ENCODE peak calls at places on chromosome 9, in seven cellular contexts. One of them, this sample, is unnamed.

GRCh38 chr9:125146247-125146646 is 2.9 kb upstream of the SCAI start:
- DNase-seq in activated CD8-positive, alpha-beta T cell treated with anti-CD3 and anti-CD28 coated beads for 36 hours: no peak
- DNase-seq in SK-N-SH: no peak
- DNase-seq in tibial nerve: no peak
- DNase-seq in HFFc6: peak; percentile 52
- DNase-seq in astrocyte of the cerebellum: peak; percentile 62
- DNase-seq in heart right ventricle: no peak
- DNase-seq in this sample: peak; percentile 71

GRCh38 chr9:87862536-87863268 is 20.0 kb upstream of the SPATA31E1 start:
- DNase-seq in activated CD8-positive, alpha-beta T cell treated with anti-CD3 and anti-CD28 coated beads for 36 hours: no peak
- DNase-seq in SK-N-SH: no peak
- DNase-seq in tibial nerve: no peak
- DNase-seq in HFFc6: peak; percentile 75
- DNase-seq in astrocyte of the cerebellum: no peak
- DNase-seq in heart right ventricle: no peak
- DNase-seq in this sample: peak; percentile 15

GRCh38 chr9:119453980-119454379 is 84.7 kb upstream of the BRINP1 start:
- DNase-seq in activated CD8-positive, alpha-beta T cell treated with anti-CD3 and anti-CD28 coated beads for 36 hours: no peak
- DNase-seq in SK-N-SH: no peak
- DNase-seq in tibial nerve: no peak
- DNase-seq in HFFc6: no peak
- DNase-seq in astrocyte of the cerebellum: no peak
- DNase-seq in heart right ventricle: no peak
- DNase-seq in this sample: no peak

GRCh38 chr9:113594484-113595299 is 131.2 kb downstream of the RGS3 start:
- DNase-seq in activated CD8-positive, alpha-beta T cell treated with anti-CD3 and anti-CD28 coated beads for 36 hours: no peak
- DNase-seq in SK-N-SH: peak; percentile 51
- DNase-seq in tibial nerve: no peak
- DNase-seq in HFFc6: no peak
- DNase-seq in astrocyte of the cerebellum: no peak
- DNase-seq in heart right ventricle: no peak
- DNase-seq in this sample: no peak

GRCh38 chr9:73179594-73179993 is 27.9 kb downstream of the ANXA1 start:
- DNase-seq in activated CD8-positive, alpha-beta T cell treated with anti-CD3 and anti-CD28 coated beads for 36 hours: no peak
- DNase-seq in SK-N-SH: no peak
- DNase-seq in tibial nerve: no peak
- DNase-seq in HFFc6: no peak
- DNase-seq in astrocyte of the cerebellum: no peak
- DNase-seq in heart right ventricle: no peak
- DNase-seq in this sample: no peak

GRCh38 chr9:134476942-134477335 is 150.7 kb downstream of the RXRA start:
- DNase-seq in activated CD8-positive, alpha-beta T cell treated with anti-CD3 and anti-CD28 coated beads for 36 hours: no peak
- DNase-seq in SK-N-SH: no peak
- DNase-seq in tibial nerve: no peak
- DNase-seq in HFFc6: no peak
- DNase-seq in astrocyte of the cerebellum: no peak
- DNase-seq in heart right ventricle: no peak
- DNase-seq in this sample: no peak

GRCh38 chr9:96048116-96048953 is 172.8 kb downstream of the ERCC6L2 start:
- DNase-seq in activated CD8-positive, alpha-beta T cell treated with anti-CD3 and anti-CD28 coated beads for 36 hours: peak; percentile 54
- DNase-seq in SK-N-SH: peak; percentile 48
- DNase-seq in tibial nerve: peak; percentile 32
- DNase-seq in HFFc6: no peak
- DNase-seq in astrocyte of the cerebellum: no peak
- DNase-seq in heart right ventricle: no peak
- DNase-seq in this sample: no peak

GRCh38 chr9:127903557-127904475 is 4.4 kb upstream of the ST6GALNAC6 start:
- DNase-seq in activated CD8-positive, alpha-beta T cell treated with anti-CD3 and anti-CD28 coated beads for 36 hours: peak; percentile 96
- DNase-seq in SK-N-SH: no peak
- DNase-seq in tibial nerve: peak; percentile 82
- DNase-seq in HFFc6: no peak
- DNase-seq in astrocyte of the cerebellum: no peak
- DNase-seq in heart right ventricle: peak; percentile 91
- DNase-seq in this sample: no peak

GRCh38 chr9:10251490-10251889 is 361.3 kb downstream of the PTPRD start:
- DNase-seq in activated CD8-positive, alpha-beta T cell treated with anti-CD3 and anti-CD28 coated beads for 36 hours: no peak
- DNase-seq in SK-N-SH: no peak
- DNase-seq in tibial nerve: no peak
- DNase-seq in HFFc6: peak; percentile 13
- DNase-seq in astrocyte of the cerebellum: no peak
- DNase-seq in heart right ventricle: no peak
- DNase-seq in this sample: no peak

GRCh38 chr9:89445135-89445797 is 52.6 kb downstream of the SEMA4D start:
- DNase-seq in activated CD8-positive, alpha-beta T cell treated with anti-CD3 and anti-CD28 coated beads for 36 hours: no peak
- DNase-seq in SK-N-SH: no peak
- DNase-seq in tibial nerve: no peak
- DNase-seq in HFFc6: no peak
- DNase-seq in astrocyte of the cerebellum: no peak
- DNase-seq in heart right ventricle: no peak
- DNase-seq in this sample: no peak

GRCh38 chr9:130453487-130453886 is 8.7 kb downstream of the ASS1 start:
- DNase-seq in activated CD8-positive, alpha-beta T cell treated with anti-CD3 and anti-CD28 coated beads for 36 hours: no peak
- DNase-seq in SK-N-SH: peak; percentile 95
- DNase-seq in tibial nerve: no peak
- DNase-seq in HFFc6: no peak
- DNase-seq in astrocyte of the cerebellum: peak; percentile 36
- DNase-seq in heart right ventricle: peak; percentile 53
- DNase-seq in this sample: no peak

GRCh38 chr9:107137495-107138202 is 145.4 kb upstream of the RAD23B start:
- DNase-seq in activated CD8-positive, alpha-beta T cell treated with anti-CD3 and anti-CD28 coated beads for 36 hours: peak; percentile 17
- DNase-seq in SK-N-SH: peak; percentile 45
- DNase-seq in tibial nerve: no peak
- DNase-seq in HFFc6: peak; percentile 37
- DNase-seq in astrocyte of the cerebellum: peak; percentile 9
- DNase-seq in heart right ventricle: no peak
- DNase-seq in this sample: no peak

GRCh38 chr9:5395428-5395827 is 42.3 kb downstream of the PLGRKT start:
- DNase-seq in activated CD8-positive, alpha-beta T cell treated with anti-CD3 and anti-CD28 coated beads for 36 hours: no peak
- DNase-seq in SK-N-SH: no peak
- DNase-seq in tibial nerve: no peak
- DNase-seq in HFFc6: no peak
- DNase-seq in astrocyte of the cerebellum: no peak
- DNase-seq in heart right ventricle: no peak
- DNase-seq in this sample: no peak

GRCh38 chr9:19913151-19913550 is 124.3 kb upstream of the SLC24A2 start:
- DNase-seq in activated CD8-positive, alpha-beta T cell treated with anti-CD3 and anti-CD28 coated beads for 36 hours: no peak
- DNase-seq in SK-N-SH: no peak
- DNase-seq in tibial nerve: no peak
- DNase-seq in HFFc6: no peak
- DNase-seq in astrocyte of the cerebellum: no peak
- DNase-seq in heart right ventricle: no peak
- DNase-seq in this sample: no peak

GRCh38 chr9:71632771-71633170 is 135.5 kb downstream of the CEMIP2 start:
- DNase-seq in activated CD8-positive, alpha-beta T cell treated with anti-CD3 and anti-CD28 coated beads for 36 hours: no peak
- DNase-seq in SK-N-SH: no peak
- DNase-seq in tibial nerve: no peak
- DNase-seq in HFFc6: no peak
- DNase-seq in astrocyte of the cerebellum: no peak
- DNase-seq in heart right ventricle: no peak
- DNase-seq in this sample: no peak

GRCh38 chr9:127706836-127707241 is at the start of gene CFAP157:
- DNase-seq in activated CD8-positive, alpha-beta T cell treated with anti-CD3 and anti-CD28 coated beads for 36 hours: no peak
- DNase-seq in SK-N-SH: peak; percentile 69
- DNase-seq in tibial nerve: no peak
- DNase-seq in HFFc6: no peak
- DNase-seq in astrocyte of the cerebellum: no peak
- DNase-seq in heart right ventricle: no peak
- DNase-seq in this sample: no peak

GRCh38 chr9:121999556-121999955 is 93.6 kb downstream of the TTLL11 start:
- DNase-seq in activated CD8-positive, alpha-beta T cell treated with anti-CD3 and anti-CD28 coated beads for 36 hours: peak; percentile 42
- DNase-seq in SK-N-SH: no peak
- DNase-seq in tibial nerve: no peak
- DNase-seq in HFFc6: no peak
- DNase-seq in astrocyte of the cerebellum: no peak
- DNase-seq in heart right ventricle: no peak
- DNase-seq in this sample: no peak

GRCh38 chr9:128397831-128398230 is 22.8 kb upstream of the CERCAM start:
- DNase-seq in activated CD8-positive, alpha-beta T cell treated with anti-CD3 and anti-CD28 coated beads for 36 hours: no peak
- DNase-seq in SK-N-SH: no peak
- DNase-seq in tibial nerve: no peak
- DNase-seq in HFFc6: no peak
- DNase-seq in astrocyte of the cerebellum: no peak
- DNase-seq in heart right ventricle: no peak
- DNase-seq in this sample: no peak

DNA sequence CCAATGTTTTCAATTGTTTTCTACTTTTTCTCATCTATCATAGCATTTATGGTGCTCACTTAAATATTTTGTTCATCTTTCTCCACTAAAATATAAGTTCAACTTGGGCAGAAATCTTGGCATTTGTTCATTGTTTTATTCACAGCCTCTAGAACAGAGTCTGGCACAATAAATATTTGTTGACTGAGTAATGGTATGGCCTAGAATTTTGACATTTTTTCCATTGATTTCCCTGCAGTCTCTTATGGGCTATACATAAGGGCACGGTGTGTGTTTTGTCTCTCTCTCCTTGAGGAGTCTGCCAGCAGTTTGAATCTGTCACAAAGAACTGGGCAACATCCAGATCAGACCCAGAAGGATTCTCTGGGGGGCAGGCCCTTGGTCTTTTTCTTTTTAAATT is 379.7 kb downstream of the TMEM38B start:
- DNase-seq in activated CD8-positive, alpha-beta T cell treated with anti-CD3 and anti-CD28 coated beads for 36 hours: no peak
- DNase-seq in SK-N-SH: no peak
- DNase-seq in tibial nerve: no peak
- DNase-seq in HFFc6: no peak
- DNase-seq in astrocyte of the cerebellum: no peak
- DNase-seq in heart right ventricle: no peak
- DNase-seq in this sample: no peak
- TF ChIP-seq CTCF in activated CD8-positive, alpha-beta T cell treated with anti-CD3 and anti-CD28 coated beads for 36 hours: no peak
- TF ChIP-seq CTCF in SK-N-SH: no peak
- TF ChIP-seq CTCF in tibial nerve: no peak
- TF ChIP-seq CTCF in HFFc6: no peak
- TF ChIP-seq CTCF in astrocyte of the cerebellum: no peak
- TF ChIP-seq CTCF in heart right ventricle: no peak
- TF ChIP-seq CTCF in this sample: no peak

DNA sequence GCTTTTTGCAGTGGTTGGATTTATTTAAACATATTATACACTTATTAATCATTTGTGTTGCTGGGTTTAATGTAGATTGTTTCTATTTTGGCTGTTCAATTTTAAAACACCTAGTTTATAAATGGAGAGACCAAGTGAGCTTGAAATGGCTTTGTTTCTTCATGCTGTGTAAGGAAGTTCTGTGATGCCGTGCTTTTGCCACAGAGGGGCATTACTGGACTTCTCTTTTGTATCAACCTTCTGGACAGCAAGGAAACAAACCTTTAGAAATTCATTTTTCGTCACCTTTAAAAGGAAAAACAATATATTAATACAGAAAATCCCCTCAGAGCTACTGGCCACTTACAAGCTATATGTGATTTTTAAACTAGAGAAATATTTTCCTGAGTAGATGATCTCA is 81.9 kb downstream of the DMRTA1 start:
- DNase-seq in activated CD8-positive, alpha-beta T cell treated with anti-CD3 and anti-CD28 coated beads for 36 hours: no peak
- DNase-seq in SK-N-SH: no peak
- DNase-seq in tibial nerve: no peak
- DNase-seq in HFFc6: peak; percentile 21
- DNase-seq in astrocyte of the cerebellum: peak; percentile 8
- DNase-seq in heart right ventricle: no peak
- DNase-seq in this sample: peak; percentile 3
- TF ChIP-seq CTCF in activated CD8-positive, alpha-beta T cell treated with anti-CD3 and anti-CD28 coated beads for 36 hours: no peak
- TF ChIP-seq CTCF in SK-N-SH: peak; percentile 33
- TF ChIP-seq CTCF in tibial nerve: peak; percentile 19
- TF ChIP-seq CTCF in HFFc6: peak; percentile 62
- TF ChIP-seq CTCF in astrocyte of the cerebellum: peak; percentile 44
- TF ChIP-seq CTCF in heart right ventricle: no peak
- TF ChIP-seq CTCF in this sample: peak; percentile 63

DNA sequence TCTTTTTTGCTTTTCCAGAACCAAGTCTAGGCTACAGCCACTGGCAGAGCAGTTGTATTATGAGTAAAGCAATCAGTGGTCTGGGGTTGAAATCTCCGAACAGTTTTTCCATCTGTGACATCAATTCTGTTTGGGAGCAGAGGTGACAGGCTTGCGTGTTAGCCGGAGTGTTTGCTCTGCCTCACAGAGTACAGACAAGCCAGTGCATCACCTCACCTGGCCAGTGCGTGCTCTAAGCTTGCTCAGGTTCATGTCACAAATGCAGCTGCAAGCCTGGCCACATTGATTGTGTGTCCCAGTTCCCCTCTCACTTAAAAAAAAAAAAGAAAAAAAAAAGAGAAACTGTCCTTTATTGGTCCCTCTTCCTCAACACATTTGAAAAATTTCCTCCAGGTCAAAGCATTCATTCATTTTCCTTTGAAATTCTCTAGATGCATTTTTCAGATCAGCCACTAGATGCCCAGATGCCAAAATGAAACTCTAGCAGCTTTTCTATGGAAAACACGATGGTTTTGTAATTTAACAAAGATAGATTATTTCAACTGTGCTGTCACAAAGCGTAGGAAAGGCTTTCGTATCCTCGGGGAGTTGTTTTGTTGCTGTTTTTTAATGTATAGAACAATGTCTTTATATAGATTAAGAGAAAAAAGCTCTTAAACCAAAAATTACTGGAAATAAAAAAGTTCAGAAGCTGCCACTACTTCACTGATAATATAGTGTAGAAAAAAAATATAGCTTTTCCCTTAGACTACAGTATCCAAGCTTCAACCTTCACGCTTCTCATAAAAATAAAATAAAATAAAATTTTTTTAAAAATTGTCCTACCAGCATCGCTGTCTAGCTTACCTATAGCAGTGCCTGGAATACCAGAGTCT is 585.5 kb downstream of the TLE1 start:
- DNase-seq in activated CD8-positive, alpha-beta T cell treated with anti-CD3 and anti-CD28 coated beads for 36 hours: no peak
- DNase-seq in SK-N-SH: peak; percentile 10
- DNase-seq in tibial nerve: no peak
- DNase-seq in HFFc6: no peak
- DNase-seq in astrocyte of the cerebellum: no peak
- DNase-seq in heart right ventricle: no peak
- DNase-seq in this sample: no peak
- TF ChIP-seq CTCF in activated CD8-positive, alpha-beta T cell treated with anti-CD3 and anti-CD28 coated beads for 36 hours: no peak
- TF ChIP-seq CTCF in SK-N-SH: peak; percentile 48
- TF ChIP-seq CTCF in tibial nerve: peak; percentile 44
- TF ChIP-seq CTCF in HFFc6: peak; percentile 53
- TF ChIP-seq CTCF in astrocyte of the cerebellum: peak; percentile 65
- TF ChIP-seq CTCF in heart right ventricle: no peak
- TF ChIP-seq CTCF in this sample: peak; percentile 45

GRCh38 chr9:80555782-80556325 is 984.1 kb downstream of the TLE4 start:
- DNase-seq in activated CD8-positive, alpha-beta T cell treated with anti-CD3 and anti-CD28 coated beads for 36 hours: no peak
- DNase-seq in SK-N-SH: no peak
- DNase-seq in tibial nerve: no peak
- DNase-seq in HFFc6: no peak
- DNase-seq in astrocyte of the cerebellum: no peak
- DNase-seq in heart right ventricle: no peak
- DNase-seq in this sample: no peak

GRCh38 chr9:80554856-80555255 is 983.1 kb downstream of the TLE4 start:
- DNase-seq in activated CD8-positive, alpha-beta T cell treated with anti-CD3 and anti-CD28 coated beads for 36 hours: no peak
- DNase-seq in SK-N-SH: no peak
- DNase-seq in tibial nerve: no peak
- DNase-seq in HFFc6: no peak
- DNase-seq in astrocyte of the cerebellum: no peak
- DNase-seq in heart right ventricle: no peak
- DNase-seq in this sample: no peak

GRCh38 chr9:80556631-80557030 is 984.9 kb downstream of the TLE4 start:
- DNase-seq in activated CD8-positive, alpha-beta T cell treated with anti-CD3 and anti-CD28 coated beads for 36 hours: no peak
- DNase-seq in SK-N-SH: no peak
- DNase-seq in tibial nerve: no peak
- DNase-seq in HFFc6: no peak
- DNase-seq in astrocyte of the cerebellum: no peak
- DNase-seq in heart right ventricle: no peak
- DNase-seq in this sample: no peak

GRCh38 chr9:80553986-80554715 is 982.4 kb downstream of the TLE4 start:
- DNase-seq in activated CD8-positive, alpha-beta T cell treated with anti-CD3 and anti-CD28 coated beads for 36 hours: no peak
- DNase-seq in SK-N-SH: no peak
- DNase-seq in tibial nerve: no peak
- DNase-seq in HFFc6: no peak
- DNase-seq in astrocyte of the cerebellum: no peak
- DNase-seq in heart right ventricle: no peak
- DNase-seq in this sample: no peak

GRCh38 chr9:80557256-80557655 is 985.5 kb downstream of the TLE4 start:
- DNase-seq in activated CD8-positive, alpha-beta T cell treated with anti-CD3 and anti-CD28 coated beads for 36 hours: no peak
- DNase-seq in SK-N-SH: no peak
- DNase-seq in tibial nerve: no peak
- DNase-seq in HFFc6: no peak
- DNase-seq in astrocyte of the cerebellum: no peak
- DNase-seq in heart right ventricle: no peak
- DNase-seq in this sample: no peak
- TF ChIP-seq CTCF in activated CD8-positive, alpha-beta T cell treated with anti-CD3 and anti-CD28 coated beads for 36 hours: no peak
- TF ChIP-seq CTCF in SK-N-SH: no peak
- TF ChIP-seq CTCF in tibial nerve: no peak
- TF ChIP-seq CTCF in HFFc6: no peak
- TF ChIP-seq CTCF in astrocyte of the cerebellum: no peak
- TF ChIP-seq CTCF in heart right ventricle: no peak
- TF ChIP-seq CTCF in this sample: no peak

This sample was measured in AG09319.